ENCODE peak calls at places on chromosome 1, in ten cellular contexts. N, H, Y, Z, S, A, O, T, U and Q are unnamed samples.

GRCh38 chr1:22643381-22643780 is at the start of gene C1QC:
- DNase-seq in N (peak; percentile 78), H (no peak), Y (no peak), Z (no peak), S (no peak), A (no peak), O (peak; percentile 39), T (no peak), U (no peak), Q (no peak)

GRCh38 chr1:63731117-63732043 is 42.4 kb upstream of the ROR1 start:
- DNase-seq in N (peak; percentile 72), H (no peak), Y (no peak), Z (no peak), S (no peak), A (peak; percentile 94), O (peak; percentile 31), T (peak; percentile 86), U (no peak), Q (peak; percentile 73)

GRCh38 chr1:63590161-63590560 is 3.0 kb upstream of the PGM1 start:
- DNase-seq in N (no peak), H (no peak), Y (no peak), Z (no peak), S (no peak), A (peak; percentile 60), O (no peak), T (no peak), U (no peak), Q (no peak)

GRCh38 chr1:58905628-58906256 is 121.9 kb upstream of the JUN start:
- DNase-seq in N (no peak), H (no peak), Y (no peak), Z (no peak), S (no peak), A (no peak), O (no peak), T (no peak), U (no peak), Q (no peak)

GRCh38 chr1:56917356-56917755 is 48.5 kb downstream of the C8B start:
- DNase-seq in N (no peak), H (no peak), Y (no peak), Z (no peak), S (no peak), A (no peak), O (no peak), T (no peak), U (no peak), Q (no peak)

GRCh38 chr1:150572918-150573647 is 6.3 kb downstream of the MCL1 start:
- DNase-seq in N (no peak), H (no peak), Y (no peak), Z (no peak), S (no peak), A (no peak), O (no peak), T (no peak), U (no peak), Q (no peak)

GRCh38 chr1:21541835-21542234 is 32.6 kb downstream of the ALPL start:
- DNase-seq in N (no peak), H (no peak), Y (no peak), Z (no peak), S (no peak), A (peak; percentile 91), O (peak; percentile 50), T (no peak), U (no peak), Q (no peak)

GRCh38 chr1:54307305-54307704 is 98.9 kb downstream of the SSBP3 start:
- DNase-seq in N (no peak), H (no peak), Y (no peak), Z (no peak), S (no peak), A (no peak), O (no peak), T (no peak), U (no peak), Q (no peak)

GRCh38 chr1:15249032-15249601 is 2.1 kb downstream of the FHAD1 start:
- DNase-seq in N (no peak), H (no peak), Y (peak; percentile 72), Z (no peak), S (no peak), A (no peak), O (no peak), T (no peak), U (no peak), Q (no peak)

GRCh38 chr1:155976913-155977606 is 1.3 kb downstream of the ARHGEF2 start:
- DNase-seq in N (no peak), H (no peak), Y (no peak), Z (peak; percentile 54), S (no peak), A (no peak), O (no peak), T (no peak), U (no peak), Q (no peak)

GRCh38 chr1:18974005-18974404 is 17.5 kb upstream of the IFFO2 start:
- DNase-seq in N (peak; percentile 21), H (no peak), Y (no peak), Z (no peak), S (no peak), A (no peak), O (no peak), T (no peak), U (no peak), Q (peak; percentile 61)

GRCh38 chr1:185448591-185449186 is 131.6 kb upstream of the IVNS1ABP start:
- DNase-seq in N (no peak), H (no peak), Y (no peak), Z (no peak), S (no peak), A (no peak), O (no peak), T (peak; percentile 57), U (no peak), Q (no peak)

DNA sequence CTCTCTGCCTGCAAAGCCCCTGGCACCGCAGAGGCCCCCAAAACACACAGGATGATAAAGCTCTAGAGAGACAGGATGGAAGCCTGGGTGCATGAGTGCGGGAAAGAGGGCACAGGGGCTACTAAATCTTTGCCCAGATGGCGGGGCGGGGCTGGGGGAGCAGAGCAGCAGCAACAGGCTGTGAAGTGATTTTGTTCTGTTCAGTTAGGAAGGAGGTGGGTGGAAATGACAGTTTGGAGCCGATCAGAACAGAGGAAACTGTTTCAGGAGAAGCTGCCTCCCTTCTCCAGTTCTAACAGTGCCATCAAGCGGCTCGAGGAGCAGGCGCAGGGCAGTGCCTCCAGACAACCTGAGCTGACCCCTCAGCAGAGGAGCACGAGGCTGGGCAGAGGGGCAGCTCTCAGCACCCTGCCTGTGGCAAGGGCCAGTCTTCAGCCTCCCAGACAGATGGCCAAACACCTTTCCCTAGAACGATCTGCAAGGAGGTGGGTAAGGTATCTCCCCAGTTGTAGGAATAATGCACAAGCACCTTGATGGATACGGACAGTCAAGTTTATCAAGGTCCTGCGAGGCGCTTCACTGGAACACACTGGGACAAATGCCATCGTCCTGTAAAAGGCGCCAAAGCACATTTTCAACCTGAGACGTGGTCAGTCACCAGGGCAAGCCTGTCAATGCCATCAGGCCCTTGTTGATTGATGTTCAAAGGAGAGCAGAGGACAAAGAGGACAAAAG is 44.9 kb downstream of the TOMM20 start:
- DNase-seq in N (peak; percentile 93), H (peak; percentile 80), Y (peak; percentile 52), Z (peak; percentile 96), S (peak; percentile 84), A (peak; percentile 96), O (peak; percentile 79), T (peak; percentile 93), U (peak; percentile 81), Q (peak; percentile 78)
- H3K4me3 ChIP-seq in N (peak overlapping the region; percentile 40), H (no peak overlapping the region), Y (no peak overlapping the region), Z (peak overlapping the region; percentile 53), S (no peak overlapping the region), A (peak overlapping the region; percentile 56), O (peak overlapping the region; percentile 53), T (no peak overlapping the region), U (no peak overlapping the region), Q (no peak overlapping the region)

DNA sequence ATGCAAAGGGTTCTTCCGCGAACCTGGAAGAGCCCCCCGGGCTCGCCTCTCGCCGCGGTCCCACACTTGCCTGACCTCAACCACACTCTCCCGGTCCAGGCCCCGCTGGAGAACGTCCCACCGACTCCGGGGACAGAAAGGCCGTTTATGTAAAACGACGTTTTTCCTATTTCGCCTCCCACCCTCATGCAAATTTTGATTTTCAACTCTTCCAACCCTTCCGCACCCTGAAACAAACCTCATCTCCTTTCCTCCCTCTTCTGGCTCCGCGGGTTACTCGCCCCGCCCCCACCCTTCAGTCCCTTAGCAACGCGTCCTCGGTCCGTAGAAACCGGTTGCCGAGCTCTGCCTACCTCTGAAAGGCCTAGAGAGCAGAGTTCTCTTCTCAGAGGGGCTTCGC is at the start of gene C1orf141:
- DNase-seq in N (no peak), H (no peak), Y (no peak), Z (no peak), S (no peak), A (no peak), O (no peak), T (peak; percentile 73), U (no peak), Q (no peak)
- H3K4me3 ChIP-seq in N (peak within 1 kb of the TSS; percentile 37), H (peak within 1 kb of the TSS; percentile 31), Y (no peak within 1 kb of the TSS), Z (no peak within 1 kb of the TSS), S (no peak within 1 kb of the TSS), A (no peak within 1 kb of the TSS), O (peak within 1 kb of the TSS; percentile 61), T (peak within 1 kb of the TSS; percentile 24), U (no peak within 1 kb of the TSS), Q (no peak within 1 kb of the TSS)

DNA sequence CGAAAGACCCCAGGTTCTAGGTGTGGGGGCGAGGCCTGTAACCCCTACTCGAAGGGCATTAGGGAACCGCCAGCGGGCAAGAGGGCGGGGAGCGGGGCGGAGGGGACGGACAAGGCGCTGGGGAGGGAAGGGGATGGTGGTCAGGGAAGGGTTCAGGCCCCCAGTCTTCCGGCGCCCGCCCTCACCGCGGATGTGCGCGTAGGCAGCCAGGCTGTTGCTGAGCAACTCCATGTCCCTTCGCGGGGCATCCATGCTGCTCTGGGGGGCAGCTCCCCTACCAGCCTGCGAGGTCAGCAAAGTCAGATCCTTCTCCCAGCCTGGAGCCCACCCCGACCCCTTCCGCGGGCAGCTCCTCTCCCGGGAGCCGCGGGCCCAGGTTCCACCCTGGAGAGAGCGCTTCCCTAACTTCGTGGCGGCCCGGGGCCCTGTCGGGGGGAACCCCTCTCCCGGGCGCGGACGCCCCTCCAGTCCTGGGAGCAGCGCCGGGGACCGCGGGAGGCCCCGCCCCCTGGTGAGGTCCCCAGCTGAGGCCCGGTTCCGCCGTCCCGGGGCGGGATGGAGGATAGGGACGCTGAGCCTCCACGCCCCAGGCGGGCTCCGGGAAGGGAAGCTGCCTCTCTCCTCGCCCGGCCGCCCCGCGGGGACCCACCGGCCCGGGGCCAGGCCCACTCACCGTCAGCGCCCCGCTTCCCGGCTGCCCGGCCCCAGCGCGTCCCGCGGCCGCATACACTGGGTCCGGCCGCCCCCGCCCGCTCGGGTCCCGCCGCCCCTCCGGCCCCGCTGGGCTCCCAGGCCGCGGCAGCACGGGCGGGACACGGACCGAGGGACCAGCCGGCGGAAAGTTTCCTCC is 434 bp downstream of the EVA1B start:
- DNase-seq in N (peak; percentile 82), H (peak; percentile 34), Y (peak; percentile 38), Z (peak; percentile 76), S (peak; percentile 48), A (peak; percentile 58), O (peak; percentile 60), T (peak; percentile 69), U (peak; percentile 38), Q (no peak)
- H3K4me3 ChIP-seq in N (peak overlapping the region; percentile 60), H (peak overlapping the region; percentile 85), Y (no peak overlapping the region), Z (peak overlapping the region; percentile 53), S (peak overlapping the region; percentile 47), A (peak overlapping the region; percentile 82), O (peak overlapping the region; percentile 68), T (peak overlapping the region; percentile 39), U (peak overlapping the region; percentile 63), Q (peak overlapping the region; percentile 51)

DNA sequence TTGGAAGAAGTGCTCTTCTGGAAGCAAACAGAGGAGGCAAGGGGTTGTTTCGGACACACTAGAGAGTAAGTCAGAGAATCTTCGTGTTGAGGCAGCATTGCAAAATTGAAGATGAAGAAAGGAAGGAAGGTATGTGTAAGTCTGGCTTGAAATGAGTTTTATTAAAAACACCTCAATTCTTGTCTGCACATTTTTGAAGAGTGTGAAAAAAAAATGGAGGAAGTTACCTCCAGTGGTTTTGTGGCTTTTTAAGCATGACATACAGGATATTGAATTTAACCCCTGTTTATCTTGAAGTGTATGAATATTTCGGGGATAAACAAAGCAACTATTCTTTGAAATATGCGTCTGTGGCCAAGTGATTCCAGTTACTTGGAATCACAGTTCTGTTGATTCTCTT is 203.2 kb upstream of the SGIP1 start:
- DNase-seq in N (no peak), H (no peak), Y (peak; percentile 84), Z (peak; percentile 55), S (no peak), A (peak; percentile 26), O (no peak), T (no peak), U (no peak), Q (no peak)
- H3K4me3 ChIP-seq in N (no peak overlapping the region), H (no peak overlapping the region), Y (peak overlapping the region; percentile 42), Z (peak overlapping the region; percentile 9), S (no peak overlapping the region), A (no peak overlapping the region), O (peak overlapping the region; percentile 89), T (no peak overlapping the region), U (no peak overlapping the region), Q (no peak overlapping the region)